ENCODE peak calls at places on chromosomes 5 and 9, in five cellular contexts. K, A, U, E and C are unnamed samples.

GRCh38 chr5:38443390-38443789 is 113.1 kb downstream of the LIFR start:
- DNase-seq in K (no peak), A (no peak), U (no peak), E (no peak), C (no peak)

GRCh38 chr9:36479086-36479485 is 79.0 kb upstream of the RNF38 start:
- DNase-seq in K (no peak), A (no peak), U (no peak), E (no peak), C (no peak)

GRCh38 chr5:34682926-34683623 is 26.9 kb downstream of the RAI14 start:
- DNase-seq in K (peak; percentile 34), A (no peak), U (no peak), E (no peak), C (no peak)

GRCh38 chr5:129904102-129904666 is at the start of gene CHSY3:
- DNase-seq in K (peak; percentile 72), A (peak; percentile 85), U (peak; percentile 59), E (peak; percentile 78), C (peak; percentile 25)

GRCh38 chr9:132288956-132289355 is 65.8 kb downstream of the SETX start:
- DNase-seq in K (no peak), A (no peak), U (no peak), E (no peak), C (no peak)

GRCh38 chr5:98631311-98632054 is 142.0 kb upstream of the RGMB start:
- DNase-seq in K (peak; percentile 68), A (no peak), U (no peak), E (no peak), C (peak; percentile 93)

GRCh38 chr5:1488882-1489680 is 34.7 kb downstream of the LPCAT1 start:
- DNase-seq in K (peak; percentile 91), A (no peak), U (no peak), E (no peak), C (peak; percentile 80)

GRCh38 chr5:168951764-168952163 is 349.2 kb downstream of the SLIT3 start:
- DNase-seq in K (no peak), A (no peak), U (no peak), E (no peak), C (no peak)

GRCh38 chr5:107118184-107118902 is 552.4 kb downstream of the EFNA5 start:
- DNase-seq in K (no peak), A (no peak), U (no peak), E (no peak), C (no peak)

GRCh38 chr5:172553838-172554344 is 87.2 kb upstream of the NEURL1B start:
- DNase-seq in K (no peak), A (no peak), U (no peak), E (no peak), C (no peak)

GRCh38 chr9:97109194-97109811 is 70.4 kb upstream of the CTSV start:
- DNase-seq in K (peak; percentile 42), A (no peak), U (no peak), E (peak; percentile 73), C (peak; percentile 26)

GRCh38 chr9:124369236-124369797 is 45.9 kb downstream of the PSMB7 start:
- DNase-seq in K (no peak), A (no peak), U (no peak), E (no peak), C (no peak)

GRCh38 chr9:87786876-87787275 is 61.0 kb downstream of the CTSL start:
- DNase-seq in K (no peak), A (no peak), U (no peak), E (no peak), C (no peak)
- TF ChIP-seq CTCF in K (no peak), A (no peak), U (no peak), E (no peak), C (no peak)

GRCh38 chr9:26937816-26938371 is 9.1 kb downstream of the PLAA start:
- DNase-seq in K (no peak), A (no peak), U (no peak), E (no peak), C (no peak)
- TF ChIP-seq CTCF in K (no peak), A (no peak), U (no peak), E (no peak), C (no peak)

GRCh38 chr5:28012538-28012937 is 974.2 kb upstream of the CDH9 start:
- DNase-seq in K (no peak), A (no peak), U (no peak), E (no peak), C (no peak)
- TF ChIP-seq CTCF in K (no peak), A (no peak), U (no peak), E (no peak), C (peak; percentile 22)

DNA sequence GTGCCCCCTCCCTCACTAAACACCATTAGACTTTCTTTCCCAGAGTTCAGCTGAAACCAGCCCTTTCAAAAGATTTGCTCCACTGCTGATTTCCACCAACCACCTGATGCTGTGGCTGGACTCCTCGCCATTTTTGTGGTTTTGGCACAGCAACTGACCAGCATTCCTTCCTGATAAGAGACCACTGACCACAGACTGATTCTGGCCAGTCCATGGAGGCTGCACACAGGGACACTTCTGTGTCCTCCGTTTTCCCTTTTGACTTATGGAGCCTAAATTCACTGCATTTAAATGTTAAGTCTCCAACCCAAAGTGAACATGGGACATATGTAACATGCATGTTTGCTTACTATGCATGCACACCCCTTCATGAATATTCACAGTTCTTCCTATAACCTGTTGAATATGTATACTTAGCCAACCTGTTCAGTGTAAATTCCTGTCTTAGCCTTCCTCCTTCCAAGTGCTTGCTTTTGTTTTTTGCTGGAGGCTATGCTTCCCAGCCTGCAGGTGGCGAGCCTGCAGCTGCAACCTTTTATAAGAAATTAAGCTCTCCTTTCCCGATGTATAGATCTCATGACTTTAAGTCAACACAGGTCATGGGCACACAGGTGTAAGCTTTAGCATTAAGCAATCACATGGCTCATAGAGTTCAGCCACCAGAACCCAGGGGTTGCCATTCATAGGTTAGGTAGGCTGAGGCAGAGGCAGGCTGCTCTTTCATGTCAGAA is 78.7 kb downstream of the ACTL7B start:
- DNase-seq in K (peak; percentile 12), A (no peak), U (no peak), E (no peak), C (no peak)
- TF ChIP-seq CTCF in K (peak; percentile 43), A (no peak), U (no peak), E (no peak), C (no peak)

DNA sequence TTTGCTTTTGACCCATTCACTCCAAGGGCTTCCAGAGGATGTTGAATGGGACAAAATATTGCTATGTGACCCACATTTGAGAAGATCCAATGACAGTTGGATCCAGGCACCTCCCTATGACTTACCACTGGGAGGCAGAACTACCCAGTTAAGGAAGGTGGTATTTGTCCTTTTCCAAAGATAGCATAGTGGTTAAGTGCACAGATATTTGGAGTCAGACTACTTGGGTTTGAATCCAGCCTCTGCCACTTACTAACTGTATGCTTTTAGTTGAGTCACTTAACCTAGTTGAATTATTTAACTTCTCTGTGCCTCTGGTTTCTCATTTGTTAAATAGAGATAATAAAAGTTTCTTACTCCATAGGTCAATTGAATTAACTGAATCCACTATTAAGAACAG is 74.5 kb upstream of the PALM2AKAP2 start:
- DNase-seq in K (peak; percentile 72), A (no peak), U (no peak), E (no peak), C (peak; percentile 84)
- TF ChIP-seq CTCF in K (peak; percentile 24), A (no peak), U (no peak), E (no peak), C (peak; percentile 21)

DNA sequence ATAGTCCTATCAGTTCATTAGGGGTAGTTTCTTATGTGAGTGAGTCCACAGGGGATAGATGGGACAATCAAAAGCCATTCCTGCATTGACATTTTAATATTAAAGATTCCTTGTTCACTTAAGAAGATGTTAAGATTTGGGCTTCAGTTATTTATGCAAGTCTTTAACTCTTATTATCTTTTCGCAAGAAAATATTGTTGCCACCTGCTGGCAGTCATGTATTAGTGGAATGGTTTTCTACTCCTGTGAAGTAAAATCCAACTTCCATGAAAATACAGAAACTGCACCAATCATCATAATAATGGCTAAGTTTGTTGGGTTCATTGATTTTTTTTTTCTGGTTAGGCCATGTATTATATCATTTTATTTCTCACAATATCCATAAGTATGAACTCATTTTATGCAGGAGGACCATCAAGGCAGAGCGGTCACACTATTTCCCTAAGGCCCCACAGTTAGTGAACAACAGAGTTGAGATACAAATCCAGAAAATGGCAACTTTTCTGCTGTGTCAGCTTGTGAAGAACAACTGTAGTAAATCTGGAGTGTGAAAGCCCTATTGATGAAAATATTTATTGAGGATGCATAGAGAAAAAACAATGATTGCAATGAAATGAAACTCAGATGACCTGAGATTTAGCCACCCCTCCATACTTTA is 88.5 kb upstream of the TXNDC8 start:
- DNase-seq in K (peak; percentile 48), A (no peak), U (no peak), E (no peak), C (peak; percentile 33)
- TF ChIP-seq CTCF in K (peak; percentile 41), A (no peak), U (no peak), E (no peak), C (peak; percentile 79)

DNA sequence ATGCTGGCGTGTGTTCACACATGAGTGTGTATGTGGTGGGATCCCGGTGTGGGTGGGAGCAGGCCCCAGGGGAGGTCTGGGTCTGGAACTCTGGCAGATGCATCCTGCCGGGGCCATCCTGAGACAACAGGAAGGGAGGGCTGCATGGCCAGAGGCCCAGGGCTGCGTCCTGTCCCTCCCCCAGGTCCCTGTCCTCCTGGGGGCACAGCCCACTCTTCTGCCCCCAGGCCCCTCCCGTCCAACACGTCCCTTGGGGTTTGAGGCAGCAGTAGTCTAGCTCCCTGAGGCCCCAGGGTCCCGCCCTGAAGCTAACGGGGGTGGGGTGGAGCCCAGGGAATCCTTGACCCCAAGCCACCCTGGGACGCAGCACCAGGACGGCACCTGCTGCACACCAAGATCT is 16.6 kb downstream of the FLT4 start:
- DNase-seq in K (no peak), A (no peak), U (no peak), E (no peak), C (no peak)
- TF ChIP-seq CTCF in K (no peak), A (no peak), U (no peak), E (no peak), C (no peak)

GRCh38 chr9:111943200-111943599 is 46.6 kb downstream of the UGCG start:
- DNase-seq in K (no peak), A (no peak), U (no peak), E (no peak), C (no peak)
- TF ChIP-seq CTCF in K (no peak), A (no peak), U (no peak), E (no peak), C (no peak)

DNA sequence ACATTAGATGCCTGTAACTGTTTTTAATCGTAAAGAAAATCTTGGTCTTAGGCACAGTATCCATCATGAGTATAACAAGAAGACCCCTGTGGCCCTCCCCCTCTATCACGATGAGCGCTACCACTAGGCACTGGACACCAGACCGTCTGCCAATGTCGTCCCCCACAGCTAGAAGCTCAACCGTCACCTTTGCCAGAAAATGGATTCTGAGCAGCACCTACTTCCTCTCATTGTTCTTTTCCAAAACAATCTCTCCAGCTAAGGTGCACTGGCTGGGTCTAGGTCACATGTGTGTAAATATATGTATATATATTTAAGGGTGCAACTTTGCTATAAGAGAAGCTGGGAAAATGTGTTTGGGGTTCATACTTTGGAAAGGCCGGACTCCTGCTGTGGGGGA is 15.7 kb upstream of the SSBP2 start:
- DNase-seq in K (no peak), A (no peak), U (no peak), E (no peak), C (no peak)
- TF ChIP-seq CTCF in K (no peak), A (no peak), U (no peak), E (no peak), C (no peak)